ENCODE peak calls at places on chromosomes 1 and 21, in six cellular contexts. One of them, this sample, is unnamed.
A peak's percentile ranks its signal among the peaks of the same experiment; 100 is the strongest.

GRCh38 chr21:15788847-15789548 is 59.2 kb downstream of the USP25 start:
- DNase-seq in tibial nerve: no peak
- DNase-seq in IMR-90: peak; percentile 33
- DNase-seq in sigmoid colon: no peak
- DNase-seq in A549: no peak
- DNase-seq in right lobe of liver: no peak
- DNase-seq in this sample: no peak

GRCh38 chr1:202214089-202214843 is 20.7 kb downstream of the LGR6 start:
- DNase-seq in sigmoid colon: no peak
- DNase-seq in tibial nerve: no peak
- DNase-seq in right lobe of liver: no peak
- DNase-seq in A549: no peak
- DNase-seq in IMR-90: no peak
- DNase-seq in this sample: no peak

GRCh38 chr1:175725684-175726083 is 17.7 kb downstream of the TNR start:
- DNase-seq in IMR-90: peak; percentile 9
- DNase-seq in sigmoid colon: no peak
- DNase-seq in right lobe of liver: no peak
- DNase-seq in tibial nerve: no peak
- DNase-seq in A549: no peak
- DNase-seq in this sample: no peak

GRCh38 chr1:195462152-195462551 is 1146.1 kb downstream of the KCNT2 start:
- DNase-seq in IMR-90: no peak
- DNase-seq in right lobe of liver: no peak
- DNase-seq in A549: no peak
- DNase-seq in sigmoid colon: no peak
- DNase-seq in tibial nerve: no peak
- DNase-seq in this sample: no peak

GRCh38 chr1:171922999-171923398 is 81.7 kb downstream of the DNM3 start:
- DNase-seq in right lobe of liver: no peak
- DNase-seq in sigmoid colon: no peak
- DNase-seq in IMR-90: no peak
- DNase-seq in tibial nerve: no peak
- DNase-seq in A549: no peak
- DNase-seq in this sample: no peak

GRCh38 chr1:55632906-55633305 is 417.7 kb upstream of the USP24 start:
- DNase-seq in right lobe of liver: no peak
- DNase-seq in tibial nerve: no peak
- DNase-seq in A549: no peak
- DNase-seq in sigmoid colon: no peak
- DNase-seq in IMR-90: peak; percentile 12
- DNase-seq in this sample: no peak

GRCh38 chr1:204335085-204335484 is 24.6 kb downstream of the PLEKHA6 start:
- DNase-seq in sigmoid colon: no peak
- DNase-seq in tibial nerve: no peak
- DNase-seq in IMR-90: no peak
- DNase-seq in right lobe of liver: no peak
- DNase-seq in A549: no peak
- DNase-seq in this sample: no peak

GRCh38 chr1:203858055-203858454 is 3.3 kb upstream of the SNRPE start:
- DNase-seq in IMR-90: peak; percentile 90
- DNase-seq in tibial nerve: no peak
- DNase-seq in sigmoid colon: no peak
- DNase-seq in A549: no peak
- DNase-seq in right lobe of liver: no peak
- DNase-seq in this sample: no peak

GRCh38 chr1:14925336-14926136 is 228.0 kb upstream of the TMEM51 start:
- DNase-seq in sigmoid colon: no peak
- DNase-seq in A549: no peak
- DNase-seq in IMR-90: no peak
- DNase-seq in right lobe of liver: no peak
- DNase-seq in tibial nerve: no peak
- DNase-seq in this sample: no peak

GRCh38 chr1:181190362-181191035 is 102.0 kb downstream of the IER5 start:
- DNase-seq in right lobe of liver: no peak
- DNase-seq in tibial nerve: no peak
- DNase-seq in A549: no peak
- DNase-seq in sigmoid colon: no peak
- DNase-seq in IMR-90: no peak
- DNase-seq in this sample: no peak

GRCh38 chr1:7117599-7118281 is 332.5 kb downstream of the CAMTA1 start:
- DNase-seq in right lobe of liver: no peak
- DNase-seq in IMR-90: peak; percentile 94
- DNase-seq in sigmoid colon: no peak
- DNase-seq in tibial nerve: peak; percentile 17
- DNase-seq in A549: peak; percentile 46
- DNase-seq in this sample: no peak

GRCh38 chr1:198151688-198152087 is 5.1 kb upstream of the NEK7 start:
- DNase-seq in sigmoid colon: no peak
- DNase-seq in right lobe of liver: no peak
- DNase-seq in IMR-90: peak; percentile 61
- DNase-seq in A549: no peak
- DNase-seq in tibial nerve: no peak
- DNase-seq in this sample: no peak

GRCh38 chr1:31617917-31618746 is 643 bp downstream of the HCRTR1 start:
- DNase-seq in sigmoid colon: no peak
- DNase-seq in right lobe of liver: peak; percentile 47
- DNase-seq in IMR-90: peak; percentile 12
- DNase-seq in A549: peak; percentile 51
- DNase-seq in tibial nerve: no peak
- DNase-seq in this sample: peak; percentile 52

GRCh38 chr1:188170935-188171334 is 1342.2 kb downstream of the PLA2G4A start:
- DNase-seq in sigmoid colon: no peak
- DNase-seq in right lobe of liver: no peak
- DNase-seq in A549: no peak
- DNase-seq in IMR-90: no peak
- DNase-seq in tibial nerve: no peak
- DNase-seq in this sample: no peak

GRCh38 chr1:94418664-94419655 is 771 bp downstream of the ABCD3 start:
- DNase-seq in tibial nerve: peak; percentile 19
- DNase-seq in right lobe of liver: peak; percentile 59
- DNase-seq in A549: peak; percentile 15
- DNase-seq in sigmoid colon: peak; percentile 63
- DNase-seq in IMR-90: peak; percentile 24
- DNase-seq in this sample: peak; percentile 62

GRCh38 chr21:35138665-35139381 is 89.7 kb upstream of the RUNX1 start:
- DNase-seq in right lobe of liver: no peak
- DNase-seq in IMR-90: peak; percentile 95
- DNase-seq in tibial nerve: no peak
- DNase-seq in A549: no peak
- DNase-seq in sigmoid colon: no peak
- DNase-seq in this sample: no peak

DNA sequence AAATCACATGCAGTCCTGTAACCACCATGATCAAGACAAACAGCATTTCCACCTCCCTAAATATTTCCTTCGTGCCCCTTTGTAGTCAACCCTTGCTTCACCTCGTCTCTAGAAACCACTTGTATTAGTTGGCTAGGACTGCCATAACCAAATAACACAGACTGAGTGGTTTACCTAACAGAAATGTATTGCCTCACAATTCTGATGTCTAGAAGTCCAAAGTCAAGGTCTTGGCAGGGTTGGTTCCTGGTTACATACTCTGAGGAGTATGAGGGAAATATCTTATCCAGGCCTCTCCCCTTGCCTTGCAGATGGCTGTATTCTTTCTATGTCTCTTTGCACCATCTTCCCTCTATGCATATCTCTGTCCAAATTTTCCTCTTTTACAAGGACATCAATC is 23.3 kb upstream of the FRRS1 start:
- DNase-seq in sigmoid colon: no peak
- DNase-seq in right lobe of liver: no peak
- DNase-seq in IMR-90: no peak
- DNase-seq in A549: no peak
- DNase-seq in tibial nerve: no peak
- DNase-seq in this sample: no peak
- TF ChIP-seq POLR2A in sigmoid colon: no peak
- TF ChIP-seq POLR2A in right lobe of liver: no peak
- TF ChIP-seq POLR2A in IMR-90: no peak
- TF ChIP-seq POLR2A in A549: no peak
- TF ChIP-seq POLR2A in tibial nerve: no peak
- TF ChIP-seq POLR2A in this sample: no peak

GRCh38 chr1:236608930-236609726 is 4.8 kb upstream of the HEATR1 start:
- DNase-seq in tibial nerve: no peak
- DNase-seq in A549: peak; percentile 55
- DNase-seq in sigmoid colon: peak; percentile 67
- DNase-seq in IMR-90: peak; percentile 35
- DNase-seq in right lobe of liver: peak; percentile 46
- DNase-seq in this sample: peak; percentile 42

GRCh38 chr1:236602171-236602570 is 2.1 kb downstream of the HEATR1 start:
- DNase-seq in right lobe of liver: no peak
- DNase-seq in sigmoid colon: no peak
- DNase-seq in A549: no peak
- DNase-seq in tibial nerve: no peak
- DNase-seq in IMR-90: no peak
- DNase-seq in this sample: no peak

GRCh38 chr1:236603896-236604217 is 459 bp downstream of the HEATR1 start:
- DNase-seq in sigmoid colon: no peak
- DNase-seq in IMR-90: peak; percentile 49
- DNase-seq in A549: peak; percentile 14
- DNase-seq in right lobe of liver: no peak
- DNase-seq in tibial nerve: no peak
- DNase-seq in this sample: no peak

GRCh38 chr1:236605030-236605806 is 902 bp upstream of the HEATR1 start:
- DNase-seq in tibial nerve: no peak
- DNase-seq in A549: no peak
- DNase-seq in right lobe of liver: no peak
- DNase-seq in sigmoid colon: no peak
- DNase-seq in IMR-90: no peak
- DNase-seq in this sample: no peak

DNA sequence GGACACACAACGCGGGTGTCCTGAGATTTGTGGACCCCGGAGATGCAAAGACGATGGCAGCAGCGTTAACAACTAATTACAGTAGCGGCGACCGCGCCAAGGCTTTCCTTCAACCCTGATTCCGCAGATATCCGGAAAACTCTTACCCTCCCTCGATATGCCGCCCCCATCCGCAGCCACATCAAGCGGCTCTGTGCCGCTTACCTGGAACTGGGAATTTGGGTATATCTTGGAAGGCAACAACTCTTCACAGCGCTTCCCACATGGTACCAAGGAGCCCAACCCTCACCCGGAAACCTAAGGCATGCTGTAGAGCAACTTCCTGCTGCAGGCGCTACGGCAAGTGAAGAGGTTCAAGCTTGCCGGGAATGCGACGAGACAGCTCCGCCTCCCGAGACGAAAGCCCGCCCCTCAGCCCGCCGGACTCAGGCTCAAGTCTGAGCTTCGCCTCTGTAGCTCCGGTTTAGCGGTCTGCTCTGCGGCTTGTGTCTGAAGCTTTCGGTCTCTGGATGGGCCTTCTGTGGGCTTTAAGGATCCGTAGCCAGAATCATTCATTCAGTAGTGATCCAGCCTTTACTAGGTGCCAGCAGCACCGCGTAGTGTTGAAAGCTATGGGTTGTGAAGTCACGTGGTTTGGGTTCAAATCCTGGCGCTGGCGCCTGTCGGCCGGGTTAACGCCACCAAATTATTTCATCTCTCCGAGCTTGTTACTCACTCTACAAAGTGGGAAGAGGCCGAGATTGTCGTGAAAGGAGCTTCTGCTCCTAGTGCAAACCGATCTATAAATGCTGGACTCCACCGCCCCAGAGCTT is at the start of gene HEATR1:
- DNase-seq in sigmoid colon: peak; percentile 97
- DNase-seq in tibial nerve: peak; percentile 76
- DNase-seq in A549: peak; percentile 85
- DNase-seq in right lobe of liver: peak; percentile 92
- DNase-seq in IMR-90: peak; percentile 96
- DNase-seq in this sample: peak; percentile 94
- TF ChIP-seq POLR2A in sigmoid colon: no peak
- TF ChIP-seq POLR2A in tibial nerve: no peak
- TF ChIP-seq POLR2A in A549: peak; percentile 66
- TF ChIP-seq POLR2A in right lobe of liver: peak; percentile 54
- TF ChIP-seq POLR2A in IMR-90: peak; percentile 53
- TF ChIP-seq POLR2A in this sample: no peak

GRCh38 chr1:25031601-25031965 is 101.5 kb upstream of the RUNX3 start:
- DNase-seq in tibial nerve: no peak
- DNase-seq in IMR-90: no peak
- DNase-seq in A549: no peak
- DNase-seq in sigmoid colon: no peak
- DNase-seq in right lobe of liver: no peak
- DNase-seq in this sample: no peak

GRCh38 chr1:25033030-25033827 is 103.2 kb upstream of the RUNX3 start:
- DNase-seq in sigmoid colon: no peak
- DNase-seq in tibial nerve: no peak
- DNase-seq in right lobe of liver: no peak
- DNase-seq in IMR-90: no peak
- DNase-seq in A549: no peak
- DNase-seq in this sample: no peak

GRCh38 chr1:25031966-25032667 is 102.0 kb upstream of the RUNX3 start:
- DNase-seq in tibial nerve: no peak
- DNase-seq in A549: no peak
- DNase-seq in IMR-90: peak; percentile 63
- DNase-seq in right lobe of liver: no peak
- DNase-seq in sigmoid colon: peak; percentile 76
- DNase-seq in this sample: peak; percentile 81

GRCh38 chr1:25028910-25029599 is 99.0 kb upstream of the RUNX3 start:
- DNase-seq in A549: no peak
- DNase-seq in sigmoid colon: no peak
- DNase-seq in IMR-90: no peak
- DNase-seq in tibial nerve: no peak
- DNase-seq in right lobe of liver: no peak
- DNase-seq in this sample: no peak

GRCh38 chr1:25030674-25031589 is 100.9 kb upstream of the RUNX3 start:
- DNase-seq in A549: no peak
- DNase-seq in IMR-90: peak; percentile 23
- DNase-seq in right lobe of liver: no peak
- DNase-seq in sigmoid colon: no peak
- DNase-seq in tibial nerve: no peak
- DNase-seq in this sample: no peak
- TF ChIP-seq POLR2A in A549: no peak
- TF ChIP-seq POLR2A in IMR-90: no peak
- TF ChIP-seq POLR2A in right lobe of liver: no peak
- TF ChIP-seq POLR2A in sigmoid colon: no peak
- TF ChIP-seq POLR2A in tibial nerve: no peak
- TF ChIP-seq POLR2A in this sample: no peak

DNA sequence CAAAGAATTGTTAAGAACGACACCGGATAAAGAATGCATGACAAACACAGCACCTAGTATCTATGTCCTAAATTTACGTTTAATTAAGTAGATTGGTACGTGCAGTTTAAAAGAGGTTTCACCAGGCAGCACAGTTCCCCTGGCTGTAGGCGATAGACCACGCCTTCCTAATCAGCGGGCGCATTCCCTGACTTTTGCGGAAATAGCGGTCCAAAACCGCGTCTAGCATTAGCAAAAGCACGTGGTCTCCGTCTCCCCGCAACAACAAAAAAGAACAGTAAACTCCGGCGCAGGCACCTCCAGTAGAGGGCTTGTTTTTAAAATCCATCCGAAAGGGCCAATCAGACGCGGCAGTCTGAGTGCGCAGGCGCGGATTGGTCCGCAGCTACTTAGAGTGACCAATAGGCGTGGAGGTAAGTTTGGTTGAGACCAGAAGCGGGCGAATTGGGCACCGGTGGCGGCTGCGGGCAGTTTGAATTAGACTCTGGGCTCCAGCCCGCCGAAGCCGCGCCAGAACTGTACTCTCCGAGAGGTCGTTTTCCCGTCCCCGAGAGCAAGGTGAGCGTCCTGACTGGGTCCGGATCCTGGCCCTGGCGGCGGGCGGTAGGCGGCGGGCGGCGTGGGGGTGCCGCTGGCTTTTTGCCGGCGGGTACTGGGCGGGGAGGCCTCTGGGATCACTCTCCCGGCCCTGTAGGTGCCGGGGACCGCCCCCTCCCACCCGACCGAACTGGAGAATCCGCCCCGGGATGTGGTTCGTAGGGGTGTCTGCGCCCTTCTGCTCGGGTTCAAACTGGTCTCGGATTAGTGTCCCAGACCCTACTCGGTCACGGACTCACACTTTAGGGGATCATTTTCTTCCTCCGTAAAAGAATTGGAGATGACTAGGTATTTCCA is at the start of gene CENPF:
- DNase-seq in IMR-90: peak; percentile 99
- DNase-seq in sigmoid colon: peak; percentile 98
- DNase-seq in tibial nerve: peak; percentile 91
- DNase-seq in A549: peak; percentile 97
- DNase-seq in right lobe of liver: peak; percentile 91
- DNase-seq in this sample: peak; percentile 96
- TF ChIP-seq POLR2A in IMR-90: peak; percentile 52
- TF ChIP-seq POLR2A in sigmoid colon: no peak
- TF ChIP-seq POLR2A in tibial nerve: no peak
- TF ChIP-seq POLR2A in A549: no peak
- TF ChIP-seq POLR2A in right lobe of liver: no peak
- TF ChIP-seq POLR2A in this sample: no peak

This sample was measured in stomach.